ENCODE peak calls at places on chromosomes 11 and 22, in six cellular contexts. W is OCI-LY7, F is GM13977, Y is esophagus squamous epithelium, Z is lower lobe of right lung, O is AG04450. A is an unnamed sample.

GRCh38 chr22:38927033-38927789 is 30.2 kb upstream of the APOBEC3A start:
- DNase-seq in W (no peak), F (peak; percentile 65), Y (no peak), Z (peak; percentile 88), O (no peak), A (peak; percentile 75)

GRCh38 chr11:123549901-123550619 is 104.4 kb downstream of the SCN3B start:
- DNase-seq in W (no peak), F (no peak), Y (no peak), Z (no peak), O (no peak), A (no peak)

GRCh38 chr11:110903830-110904229 is 191.6 kb upstream of the ARHGAP20 start:
- DNase-seq in W (no peak), F (no peak), Y (no peak), Z (no peak), O (no peak), A (no peak)

GRCh38 chr11:68948948-68949347 is 31.8 kb downstream of the MRGPRD start:
- DNase-seq in W (no peak), F (no peak), Y (no peak), Z (no peak), O (no peak), A (no peak)

GRCh38 chr22:35452351-35452781 is 52.4 kb downstream of the MCM5 start:
- DNase-seq in W (no peak), F (no peak), Y (no peak), Z (peak; percentile 82), O (no peak), A (no peak)

GRCh38 chr11:59616396-59616982 is 915 bp upstream of the OSBP start:
- DNase-seq in W (no peak), F (no peak), Y (no peak), Z (peak; percentile 98), O (no peak), A (no peak)

GRCh38 chr11:44960200-44960845 is 9.6 kb upstream of the TP53I11 start:
- DNase-seq in W (no peak), F (no peak), Y (no peak), Z (no peak), O (no peak), A (no peak)

GRCh38 chr22:23608583-23608982 is 23.5 kb downstream of the DRICH1 start:
- DNase-seq in W (no peak), F (no peak), Y (no peak), Z (no peak), O (no peak), A (no peak)

GRCh38 chr11:122207921-122208764 is 92.1 kb upstream of the BLID start:
- DNase-seq in W (no peak), F (no peak), Y (no peak), Z (no peak), O (peak; percentile 56), A (no peak)

GRCh38 chr11:16070573-16070972 is 285.8 kb downstream of the SOX6 start:
- DNase-seq in W (no peak), F (no peak), Y (no peak), Z (no peak), O (no peak), A (no peak)

GRCh38 chr22:44448271-44448780 is 49.7 kb downstream of the RTL6 start:
- DNase-seq in W (no peak), F (no peak), Y (no peak), Z (no peak), O (peak; percentile 90), A (no peak)

GRCh38 chr11:113163291-113164030 is 150.9 kb upstream of the TTC12 start:
- DNase-seq in W (no peak), F (no peak), Y (no peak), Z (no peak), O (no peak), A (no peak)

GRCh38 chr22:47105085-47105484 is 342.6 kb downstream of the TBC1D22A start:
- DNase-seq in W (no peak), F (no peak), Y (no peak), Z (no peak), O (no peak), A (no peak)

GRCh38 chr22:19497245-19497644 is 17.5 kb downstream of the CDC45 start:
- DNase-seq in W (no peak), F (no peak), Y (no peak), Z (no peak), O (peak; percentile 78), A (no peak)

GRCh38 chr22:27226666-27227065 is 569.3 kb downstream of the MIAT start:
- DNase-seq in W (no peak), F (no peak), Y (no peak), Z (no peak), O (no peak), A (no peak)

GRCh38 chr11:83006877-83007330 is 64.8 kb downstream of the RAB30 start:
- DNase-seq in W (peak; percentile 25), F (peak; percentile 58), Y (no peak), Z (no peak), O (no peak), A (peak; percentile 59)

GRCh38 chr22:38223289-38223960 is 21.6 kb downstream of the MAFF start:
- DNase-seq in W (peak; percentile 65), F (no peak), Y (no peak), Z (no peak), O (no peak), A (no peak)

GRCh38 chr11:107736546-107736945 is 24.7 kb upstream of the SLN start:
- DNase-seq in W (no peak), F (no peak), Y (no peak), Z (no peak), O (no peak), A (no peak)

GRCh38 chr11:107744736-107745135 is 32.9 kb upstream of the SLN start:
- DNase-seq in W (no peak), F (no peak), Y (no peak), Z (no peak), O (no peak), A (no peak)

GRCh38 chr11:107740256-107740655 is 28.4 kb upstream of the SLN start:
- DNase-seq in W (no peak), F (no peak), Y (no peak), Z (no peak), O (no peak), A (no peak)

GRCh38 chr11:107743161-107743560 is 31.3 kb upstream of the SLN start:
- DNase-seq in W (no peak), F (no peak), Y (no peak), Z (no peak), O (no peak), A (no peak)

DNA sequence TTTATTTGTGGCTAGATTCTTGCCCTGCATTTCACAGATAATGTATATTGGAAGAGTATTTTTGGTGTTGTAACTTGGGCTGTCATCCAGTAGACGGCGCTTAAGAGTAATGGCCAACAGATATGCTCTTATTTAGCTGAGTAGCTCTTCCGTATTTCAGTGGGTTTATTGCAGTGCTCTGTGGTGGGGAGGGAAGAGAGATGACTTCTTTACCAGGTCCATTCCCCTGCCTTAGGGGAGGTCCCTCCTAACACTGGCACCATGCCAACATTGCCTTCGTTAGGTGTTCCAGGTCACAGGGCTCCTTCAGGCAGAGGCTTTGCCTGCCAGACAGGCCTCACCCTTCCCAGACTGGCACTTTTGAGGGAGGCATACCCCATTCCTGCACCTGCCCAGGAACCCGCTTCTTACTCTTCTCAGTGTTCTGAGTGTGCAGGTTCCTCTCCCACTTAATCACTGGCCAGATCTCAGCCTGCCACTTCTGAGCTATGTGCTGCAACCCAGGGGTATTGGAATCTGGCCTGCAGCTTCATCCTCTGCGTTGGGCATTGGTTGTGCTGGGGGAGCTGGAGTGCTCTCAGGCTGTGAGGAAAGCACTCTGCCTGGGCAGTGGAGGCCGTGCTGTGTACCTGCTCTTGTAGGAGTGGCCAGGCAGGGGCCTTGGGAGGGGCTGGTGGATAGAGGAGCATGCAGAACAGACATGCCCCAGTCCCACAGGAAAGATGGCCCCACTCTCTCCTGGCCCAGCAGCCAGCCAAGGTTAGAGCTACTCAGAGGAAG is 29.4 kb upstream of the SLN start:
- DNase-seq in W (peak; percentile 42), F (peak; percentile 60), Y (no peak), Z (peak; percentile 61), O (peak; percentile 13), A (peak; percentile 61)
- TF ChIP-seq CTCF in W (peak; percentile 80), F (peak; percentile 87), Y (no peak), Z (peak; percentile 32), O (peak; percentile 80), A (peak; percentile 74)

GRCh38 chr11:119773016-119773415 is 44.0 kb upstream of the NECTIN1 start:
- DNase-seq in W (no peak), F (no peak), Y (no peak), Z (no peak), O (no peak), A (no peak)

GRCh38 chr11:119771210-119771770 is 42.3 kb upstream of the NECTIN1 start:
- DNase-seq in W (no peak), F (no peak), Y (no peak), Z (no peak), O (no peak), A (no peak)

GRCh38 chr11:119774180-119774763 is 45.3 kb upstream of the NECTIN1 start:
- DNase-seq in W (peak; percentile 30), F (no peak), Y (no peak), Z (no peak), O (no peak), A (no peak)

GRCh38 chr11:119776031-119776636 is 47.1 kb upstream of the NECTIN1 start:
- DNase-seq in W (no peak), F (no peak), Y (no peak), Z (no peak), O (no peak), A (no peak)

DNA sequence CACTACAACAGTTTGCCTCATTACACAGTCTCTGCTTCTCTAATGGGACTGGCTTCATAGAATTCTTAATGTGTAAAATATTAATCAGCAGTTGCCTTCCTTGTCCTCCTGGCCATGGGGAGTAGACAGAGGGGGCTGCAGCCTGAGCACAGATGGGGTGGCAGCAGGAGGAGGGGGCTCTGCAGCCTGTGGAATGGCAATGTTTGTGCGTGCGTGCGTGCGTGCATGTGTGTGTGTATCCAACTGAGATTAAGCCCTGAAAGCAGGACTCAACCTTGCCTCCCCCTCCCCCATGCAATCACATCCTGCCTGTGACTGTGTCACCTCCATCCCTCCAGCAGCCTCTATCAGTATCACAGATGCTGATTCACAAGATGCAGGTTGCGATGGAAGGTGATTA is 43.6 kb upstream of the NECTIN1 start:
- DNase-seq in W (no peak), F (no peak), Y (no peak), Z (no peak), O (no peak), A (no peak)
- TF ChIP-seq CTCF in W (no peak), F (no peak), Y (no peak), Z (no peak), O (no peak), A (no peak)

DNA sequence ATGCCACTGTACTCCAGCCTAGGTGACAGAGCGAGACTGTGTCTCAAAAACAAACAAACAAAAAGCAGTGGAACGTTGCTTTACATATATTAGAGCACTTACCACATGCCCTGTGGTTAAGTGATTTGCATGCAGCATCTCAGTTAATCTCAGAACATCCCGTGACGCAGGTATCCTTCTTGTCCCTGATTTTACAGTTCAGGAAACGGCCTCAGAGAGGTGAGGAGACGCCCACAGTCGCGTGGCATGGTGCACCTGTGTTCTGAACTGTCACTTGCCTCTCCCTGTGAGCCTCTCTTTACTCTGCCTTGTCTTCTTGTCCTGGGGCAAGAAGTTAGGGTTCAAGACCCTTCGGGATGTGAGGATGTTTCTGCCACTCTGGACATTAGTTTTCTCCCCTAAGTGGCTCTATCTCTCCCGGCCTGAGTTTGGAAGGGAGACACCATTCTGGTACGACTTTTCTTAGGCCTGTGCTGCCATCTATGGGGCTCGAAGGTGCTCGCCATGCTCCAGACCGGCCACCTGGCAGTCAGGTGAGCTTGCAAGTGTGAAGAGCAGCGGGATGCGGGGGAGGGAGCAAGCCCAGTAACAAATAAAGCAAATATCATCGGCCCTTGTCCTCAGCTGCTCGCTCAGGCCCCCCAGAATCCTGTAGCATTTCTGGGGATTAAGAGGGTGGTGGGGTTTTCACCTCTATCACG is 25.6 kb downstream of the YWHAH start:
- DNase-seq in W (peak; percentile 83), F (peak; percentile 85), Y (no peak), Z (peak; percentile 75), O (peak; percentile 20), A (peak; percentile 82)
- TF ChIP-seq CTCF in W (peak; percentile 81), F (peak; percentile 69), Y (no peak), Z (no peak), O (peak; percentile 74), A (peak; percentile 62)

GRCh38 chr11:119491753-119492455 is 68.9 kb upstream of the THY1 start:
- DNase-seq in W (no peak), F (no peak), Y (no peak), Z (no peak), O (no peak), A (no peak)
- TF ChIP-seq CTCF in W (peak; percentile 43), F (no peak), Y (no peak), Z (no peak), O (peak; percentile 50), A (no peak)

A was measured in GM10248.